ENCODE peak calls at places on chromosomes 16 and 17, in ten cellular contexts. K is colonic mucosa, R is endodermal cell, B is HCT116, Y is fibroblast of the aortic adventitia, S is BJ, L is heart left ventricle, X is MM.1S, U is brain microvascular endothelial cell, J is lower leg skin. V is an unnamed sample.

GRCh38 chr16:8878523-8878911 is 3.6 kb upstream of the LITAFD start:
- DNase-seq in K (no peak), R (peak), B (no peak), Y (peak), S (peak), L (no peak), X (no peak), U (peak), J (no peak), V (no peak)

GRCh38 chr16:88977028-88977844 is at the start of gene CBFA2T3:
- DNase-seq in K (peak), R (no peak), B (no peak), Y (no peak), S (no peak), L (peak), X (peak), U (no peak), J (peak), V (no peak)

GRCh38 chr16:12057276-12057675 is 80.7 kb downstream of the SNX29 start:
- DNase-seq in K (no peak), R (no peak), B (no peak), Y (peak), S (peak), L (no peak), X (no peak), U (no peak), J (peak), V (no peak)

GRCh38 chr17:78359216-78359935 is 501 bp downstream of the SOCS3 start:
- DNase-seq in K (peak), R (no peak), B (no peak), Y (peak), S (no peak), L (no peak), X (no peak), U (no peak), J (no peak), V (no peak)

GRCh38 chr17:65158622-65159021 is 21.5 kb downstream of the RGS9 start:
- DNase-seq in K (no peak), R (no peak), B (no peak), Y (no peak), S (no peak), L (no peak), X (no peak), U (no peak), J (no peak), V (no peak)

GRCh38 chr17:76997981-76998531 is 129.9 kb downstream of the MGAT5B start:
- DNase-seq in K (no peak), R (no peak), B (no peak), Y (no peak), S (no peak), L (no peak), X (peak), U (no peak), J (no peak), V (no peak)

GRCh38 chr17:8125947-8126305 is 2.0 kb upstream of the HES7 start:
- DNase-seq in K (peak), R (peak), B (no peak), Y (peak), S (no peak), L (no peak), X (no peak), U (no peak), J (no peak), V (no peak)

GRCh38 chr16:57564571-57565270 is 22.3 kb downstream of the ADGRG5 start:
- DNase-seq in K (no peak), R (no peak), B (no peak), Y (peak), S (no peak), L (no peak), X (no peak), U (peak), J (no peak), V (peak)

GRCh38 chr17:6596076-6596475 is 39.7 kb upstream of the PITPNM3 start:
- DNase-seq in K (no peak), R (no peak), B (no peak), Y (no peak), S (no peak), L (no peak), X (no peak), U (no peak), J (no peak), V (no peak)

GRCh38 chr17:41695134-41695661 is 6.5 kb downstream of the EIF1 start:
- DNase-seq in K (no peak), R (peak), B (no peak), Y (no peak), S (no peak), L (no peak), X (no peak), U (no peak), J (no peak), V (no peak)

GRCh38 chr17:40224707-40225092 is 5.6 kb downstream of the WIPF2 start:
- DNase-seq in K (peak), R (no peak), B (no peak), Y (peak), S (no peak), L (no peak), X (no peak), U (no peak), J (peak), V (peak)

GRCh38 chr17:851986-852385 is 69.8 kb downstream of the MRM3 start:
- DNase-seq in K (no peak), R (no peak), B (no peak), Y (no peak), S (no peak), L (no peak), X (no peak), U (no peak), J (no peak), V (no peak)

GRCh38 chr17:846901-847777 is 65.0 kb downstream of the MRM3 start:
- DNase-seq in K (no peak), R (no peak), B (no peak), Y (peak), S (no peak), L (no peak), X (no peak), U (peak), J (no peak), V (no peak)

GRCh38 chr17:850828-851759 is 68.9 kb downstream of the MRM3 start:
- DNase-seq in K (no peak), R (no peak), B (no peak), Y (peak), S (no peak), L (peak), X (no peak), U (peak), J (no peak), V (no peak)

GRCh38 chr17:848402-848801 is 66.2 kb downstream of the MRM3 start:
- DNase-seq in K (no peak), R (no peak), B (no peak), Y (no peak), S (no peak), L (no peak), X (no peak), U (no peak), J (no peak), V (no peak)

DNA sequence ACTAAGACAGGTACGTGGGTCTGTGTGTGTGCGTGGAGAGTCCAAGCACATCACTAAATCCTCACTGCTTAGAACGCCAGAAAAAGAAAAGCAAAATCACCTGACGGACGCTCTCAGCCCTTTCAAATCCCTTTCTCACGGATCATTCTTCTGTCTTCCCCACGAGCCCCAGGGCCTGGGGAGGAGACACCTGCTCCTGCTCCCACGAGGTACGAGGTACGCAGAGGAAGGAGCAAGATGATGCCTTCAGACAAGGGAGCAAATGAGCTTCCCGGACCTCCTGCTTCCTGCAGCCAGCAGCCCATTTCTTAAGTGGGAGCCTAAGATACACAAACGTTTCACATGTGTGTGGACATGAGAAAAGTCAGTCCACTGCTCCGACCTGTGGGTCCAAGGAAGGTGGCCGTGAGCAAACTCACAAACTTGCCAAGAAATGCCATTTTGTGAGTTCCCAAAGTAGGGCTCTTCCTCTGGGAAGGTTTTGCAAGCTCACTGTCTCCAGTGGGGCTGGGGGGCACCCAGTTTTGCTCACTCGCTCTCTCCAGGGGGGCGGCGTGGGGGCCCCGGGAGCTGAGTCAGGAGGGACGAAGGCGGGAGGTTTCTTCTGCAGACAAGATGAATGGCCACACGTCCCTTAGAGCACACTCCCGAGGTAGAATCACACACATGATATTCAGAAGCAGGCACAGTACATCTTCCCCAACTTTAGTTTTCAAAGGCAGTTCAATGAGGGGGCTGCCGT is 68.1 kb downstream of the MRM3 start:
- DNase-seq in K (no peak), R (no peak), B (no peak), Y (no peak), S (no peak), L (no peak), X (no peak), U (no peak), J (no peak), V (no peak)
- H3K4me3 ChIP-seq in K (no peak), R (no peak), B (no peak), Y (no peak), S (no peak), L (no peak), X (no peak), U (no peak), J (no peak), V (no peak)

GRCh38 chr17:80035937-80036714 is at the start of gene CCDC40:
- DNase-seq in K (peak), R (peak), B (peak), Y (peak), S (no peak), L (peak), X (peak), U (peak), J (peak), V (no peak)
- TF ChIP-seq CTCF in K (no peak), R (peak), B (no peak), Y (peak), S (no peak), L (no peak), X (no peak), U (peak), J (no peak), V (no peak)

DNA sequence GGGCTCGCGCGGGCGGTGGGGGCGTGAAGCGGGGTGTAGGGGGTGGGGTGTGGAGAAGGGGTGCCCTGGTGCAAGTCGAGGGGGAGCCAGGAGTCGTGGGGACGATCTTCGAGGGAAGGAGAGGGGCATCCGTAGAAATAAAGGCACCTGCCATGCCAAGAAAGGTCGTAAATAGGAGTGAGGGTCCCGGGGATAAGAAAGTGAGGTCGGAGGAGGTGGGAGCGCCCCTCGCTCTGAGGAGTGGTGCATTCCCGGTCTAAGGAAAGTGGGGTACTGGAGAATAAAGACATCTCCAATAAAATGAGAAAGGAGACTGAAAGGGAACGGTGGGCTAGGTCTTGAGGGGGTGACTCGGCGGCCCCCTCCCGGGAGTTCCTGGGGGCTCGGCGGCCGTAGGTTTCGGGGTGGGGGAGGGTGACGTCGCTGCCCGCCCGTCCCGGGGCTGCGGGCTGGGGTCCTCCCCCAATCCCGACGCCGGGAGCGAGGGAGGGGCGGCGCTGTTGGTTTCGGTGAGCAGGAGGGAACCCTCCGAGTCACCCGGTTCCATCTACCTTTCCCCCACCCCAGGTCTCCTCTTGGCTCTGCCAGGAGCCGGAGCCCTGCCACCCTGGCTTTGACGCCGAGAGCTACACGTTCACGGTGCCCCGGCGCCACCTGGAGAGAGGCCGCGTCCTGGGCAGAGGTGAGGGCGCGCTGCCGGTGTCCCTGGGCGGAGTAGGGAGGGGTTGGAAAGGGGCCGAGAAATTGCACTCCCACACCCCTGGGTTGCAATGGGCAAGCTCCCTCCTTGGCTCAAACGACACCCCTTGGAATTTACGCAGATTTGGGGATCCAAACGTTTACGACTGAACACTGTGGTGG is 868 bp downstream of the CDH1 start:
- DNase-seq in K (peak), R (peak), B (no peak), Y (no peak), S (no peak), L (no peak), X (no peak), U (no peak), J (no peak), V (no peak)
- H3K4me3 ChIP-seq in K (peak), R (peak), B (peak), Y (no peak), S (no peak), L (no peak), X (no peak), U (no peak), J (peak), V (peak)

GRCh38 chr17:60139438-60140285 is 10.1 kb upstream of the CA4 start:
- DNase-seq in K (peak), R (peak), B (peak), Y (peak), S (no peak), L (peak), X (peak), U (peak), J (peak), V (no peak)
- TF ChIP-seq CTCF in K (peak), R (peak), B (peak), Y (peak), S (peak), L (peak), X (peak), U (peak), J (no peak), V (peak)

GRCh38 chr17:82031885-82032627 is 578 bp downstream of the RAC3 start:
- DNase-seq in K (peak), R (peak), B (no peak), Y (no peak), S (no peak), L (no peak), X (peak), U (no peak), J (no peak), V (no peak)
- H3K4me3 ChIP-seq in K (peak), R (peak), B (peak), Y (peak), S (peak), L (peak), X (peak), U (peak), J (peak), V (peak)

GRCh38 chr16:56295059-56295673 is 103.9 kb downstream of the GNAO1 start:
- DNase-seq in K (no peak), R (no peak), B (no peak), Y (no peak), S (no peak), L (no peak), X (no peak), U (no peak), J (no peak), V (peak)
- TF ChIP-seq CTCF in K (no peak), R (no peak), B (no peak), Y (no peak), S (no peak), L (no peak), X (no peak), U (no peak), J (no peak), V (no peak)

GRCh38 chr17:68197997-68198930 is 49.6 kb upstream of the AMZ2 start:
- DNase-seq in K (no peak), R (peak), B (no peak), Y (no peak), S (no peak), L (no peak), X (no peak), U (no peak), J (no peak), V (no peak)
- H3K4me3 ChIP-seq in K (peak), R (no peak), B (no peak), Y (no peak), S (no peak), L (no peak), X (no peak), U (no peak), J (no peak), V (no peak)

GRCh38 chr17:16938496-16939270 is 33.2 kb downstream of the TNFRSF13B start:
- DNase-seq in K (no peak), R (peak), B (no peak), Y (no peak), S (no peak), L (no peak), X (no peak), U (no peak), J (no peak), V (no peak)
- TF ChIP-seq CTCF in K (no peak), R (no peak), B (no peak), Y (no peak), S (no peak), L (no peak), X (no peak), U (no peak), J (no peak), V (no peak)

GRCh38 chr16:66566051-66566901 is at the start of gene CMTM1:
- DNase-seq in K (no peak), R (no peak), B (no peak), Y (no peak), S (no peak), L (no peak), X (no peak), U (no peak), J (no peak), V (no peak)
- H3K4me3 ChIP-seq in K (no peak), R (no peak), B (no peak), Y (no peak), S (no peak), L (no peak), X (no peak), U (no peak), J (no peak), V (no peak)

V was measured in retinal pigment epithelial cell.